ENCODE peak calls at places on chromosomes 6 and 20, in six cellular contexts. M, A, G, I, E and Q are unnamed samples.

GRCh38 chr20:38726849-38727601 is 2.7 kb downstream of the SLC32A1 start:
- DNase-seq in M (peak), G (no peak), I (no peak), E (no peak), A (no peak), Q (peak)

GRCh38 chr6:53530346-53530745 is 14.6 kb downstream of the GCLC start:
- DNase-seq in E (no peak), G (no peak), I (no peak), A (no peak), M (no peak), Q (no peak)

GRCh38 chr20:59810376-59811187 is 122.9 kb downstream of the SYCP2 start:
- DNase-seq in A (no peak), G (no peak), M (no peak), E (peak), I (no peak), Q (peak)

GRCh38 chr6:97186416-97186999 is 96.5 kb downstream of the MMS22L start:
- DNase-seq in A (peak), M (peak), I (peak), E (peak), G (peak), Q (no peak)

GRCh38 chr6:144144996-144145395 is 5.3 kb upstream of the STX11 start:
- DNase-seq in A (no peak), E (no peak), G (no peak), I (no peak), M (no peak), Q (no peak)

GRCh38 chr6:82862543-82862942 is 203.1 kb downstream of the UBE3D start:
- DNase-seq in I (no peak), E (no peak), M (no peak), A (peak), G (no peak), Q (no peak)

GRCh38 chr20:55974491-55975202 is 30.7 kb downstream of the CBLN4 start:
- DNase-seq in E (no peak), M (no peak), G (no peak), I (peak), A (no peak), Q (no peak)

GRCh38 chr20:48791014-48791413 is 36.8 kb downstream of the PREX1 start:
- DNase-seq in A (no peak), G (no peak), E (no peak), I (no peak), M (no peak), Q (no peak)

GRCh38 chr20:10171864-10172751 is 46.5 kb upstream of the SNAP25 start:
- DNase-seq in G (peak), E (no peak), I (no peak), A (no peak), M (no peak), Q (peak)

GRCh38 chr20:51802170-51802745 is at the start of gene SALL4:
- DNase-seq in G (no peak), M (no peak), E (no peak), I (no peak), A (no peak), Q (peak)

GRCh38 chr6:47407295-47408281 is 70.0 kb upstream of the CD2AP start:
- DNase-seq in M (no peak), G (no peak), A (peak), I (no peak), E (no peak), Q (no peak)

GRCh38 chr20:50309280-50309763 is 118.7 kb downstream of the CEBPB start:
- DNase-seq in M (no peak), G (no peak), E (peak), I (no peak), A (no peak), Q (no peak)

GRCh38 chr6:148427333-148427732 is 84.7 kb downstream of the SASH1 start:
- DNase-seq in A (no peak), G (no peak), I (no peak), E (no peak), M (no peak), Q (no peak)

GRCh38 chr6:139080255-139080920 is 51.8 kb downstream of the ABRACL start:
- DNase-seq in I (no peak), E (no peak), M (no peak), A (no peak), G (peak), Q (no peak)

GRCh38 chr20:574297-574942 is 30.8 kb upstream of the CSNK2A1 start:
- DNase-seq in M (no peak), I (no peak), E (no peak), G (no peak), A (no peak), Q (no peak)

DNA sequence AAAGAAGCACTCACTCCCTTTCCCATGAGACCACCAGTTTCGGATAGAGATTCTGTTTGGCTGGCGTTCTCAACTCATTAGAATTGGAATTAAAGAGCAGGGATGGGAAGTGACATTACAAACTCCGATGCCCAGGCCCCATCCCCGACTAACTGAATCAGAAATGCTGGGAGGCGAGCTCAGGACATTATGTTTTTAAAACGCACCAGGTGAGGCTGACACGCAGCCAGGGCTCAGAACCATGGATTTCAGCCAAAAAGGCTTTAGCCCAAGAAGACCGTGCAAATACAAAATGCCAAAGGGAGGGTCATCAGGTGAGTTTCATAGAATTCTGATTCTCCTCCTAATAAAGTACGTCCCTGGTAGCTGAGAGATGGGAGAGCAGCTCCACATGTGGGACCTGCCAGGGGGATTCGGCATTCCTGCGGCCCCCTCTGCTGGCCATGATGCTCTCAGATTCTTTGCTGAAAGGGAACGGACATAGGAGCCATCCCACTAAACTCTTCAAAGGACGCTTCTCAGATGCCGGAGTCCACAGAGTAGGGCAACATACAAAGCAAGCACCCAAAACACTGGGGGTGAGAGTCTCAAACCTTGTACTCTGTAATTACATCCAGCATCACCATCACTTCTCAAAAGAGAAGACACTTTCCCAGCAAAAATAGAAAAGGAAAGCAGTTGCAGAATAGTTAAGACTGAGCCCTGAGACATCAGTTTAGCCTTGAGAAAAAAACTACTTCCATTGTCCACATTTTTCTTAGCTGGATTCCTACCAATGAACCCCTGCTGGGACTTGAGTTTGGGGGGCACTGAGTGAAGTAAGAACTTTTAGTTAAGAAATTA is 205.2 kb downstream of the BMP7 start:
- DNase-seq in E (peak), M (no peak), I (no peak), A (no peak), G (no peak), Q (no peak)
- TF ChIP-seq CTCF in E (peak), M (no peak), I (peak), A (peak), G (no peak), Q (peak)

DNA sequence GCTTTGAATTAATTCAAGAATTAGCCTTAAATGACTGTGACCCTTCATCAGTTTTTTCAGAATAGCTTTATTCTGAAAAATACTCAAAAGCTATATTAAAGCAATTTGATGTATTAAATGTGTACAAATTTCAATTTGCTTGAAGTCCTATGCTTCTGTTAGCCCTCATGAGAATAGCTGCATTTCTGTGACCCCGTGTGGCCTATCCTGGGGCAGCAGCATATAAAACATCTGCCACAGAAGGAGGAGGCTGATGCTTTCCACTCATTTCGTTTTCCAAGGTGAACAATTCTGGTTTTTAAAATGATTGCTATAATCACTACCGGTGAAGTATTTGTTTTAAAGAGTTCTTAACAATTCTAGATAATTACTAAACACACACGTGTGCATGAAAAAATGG is 360.3 kb downstream of the BTBD9 start:
- DNase-seq in E (no peak), A (no peak), I (no peak), M (no peak), G (no peak), Q (no peak)
- TF ChIP-seq CTCF in E (no peak), A (peak), I (no peak), M (no peak), G (no peak), Q (peak)

GRCh38 chr6:43455034-43455747 is at the start of gene DLK2:
- DNase-seq in E (no peak), G (no peak), I (no peak), A (no peak), M (peak), Q (no peak)
- TF ChIP-seq CTCF in E (no peak), G (no peak), I (no peak), A (no peak), M (no peak), Q (no peak)

GRCh38 chr20:64131406-64131805 is 24.0 kb upstream of the NPBWR2 start:
- DNase-seq in I (no peak), M (no peak), A (no peak), E (no peak), G (peak), Q (no peak)
- TF ChIP-seq CTCF in I (peak), M (no peak), A (peak), E (no peak), G (no peak), Q (no peak)

DNA sequence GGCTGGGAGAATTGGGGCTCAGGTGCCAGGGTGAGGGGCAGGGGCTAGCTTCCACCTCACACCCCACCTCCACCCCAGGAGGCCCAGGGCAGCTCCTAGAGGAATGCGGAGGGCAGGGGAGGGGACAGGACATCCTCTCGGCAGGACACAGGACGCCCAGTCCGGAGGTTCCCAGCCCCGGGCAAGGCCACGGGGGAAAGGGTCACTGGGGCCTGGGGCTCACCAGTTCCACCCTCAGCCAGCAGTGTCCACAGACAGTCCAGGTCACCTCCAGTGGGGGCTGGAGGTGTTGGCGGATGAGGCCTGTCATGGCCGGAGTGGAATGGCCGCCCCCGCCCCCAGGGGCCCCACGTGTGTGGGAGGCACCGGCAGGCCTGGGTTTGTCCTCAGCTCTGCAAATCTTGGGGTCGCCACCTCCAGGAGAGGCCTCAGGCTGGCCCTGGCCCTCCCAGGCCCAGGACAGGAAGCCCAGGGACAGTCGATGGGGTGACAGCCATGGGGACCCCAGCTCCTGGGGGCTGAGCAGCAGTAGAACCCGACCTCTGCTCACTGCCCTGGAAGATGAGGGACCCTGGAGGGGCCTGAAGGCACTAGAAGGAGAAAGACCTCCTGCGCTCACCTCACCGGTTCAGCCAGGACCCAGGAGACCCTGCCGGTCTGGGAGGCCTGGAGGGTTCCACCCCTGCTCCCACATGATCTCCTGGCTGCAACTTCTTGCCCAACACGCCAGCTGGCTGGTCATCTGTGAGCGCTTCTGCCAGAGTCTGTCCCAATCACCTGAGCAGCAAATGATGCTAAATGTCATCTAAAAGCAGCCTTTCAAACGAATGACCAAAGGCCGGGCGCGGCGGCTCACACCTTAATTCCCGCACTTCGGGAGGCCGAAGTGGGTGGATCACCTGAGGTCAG is 13.0 kb upstream of the ABHD16B start:
- DNase-seq in A (no peak), M (no peak), G (no peak), I (no peak), E (no peak), Q (no peak)
- TF ChIP-seq CTCF in A (no peak), M (no peak), G (no peak), I (no peak), E (no peak), Q (no peak)

DNA sequence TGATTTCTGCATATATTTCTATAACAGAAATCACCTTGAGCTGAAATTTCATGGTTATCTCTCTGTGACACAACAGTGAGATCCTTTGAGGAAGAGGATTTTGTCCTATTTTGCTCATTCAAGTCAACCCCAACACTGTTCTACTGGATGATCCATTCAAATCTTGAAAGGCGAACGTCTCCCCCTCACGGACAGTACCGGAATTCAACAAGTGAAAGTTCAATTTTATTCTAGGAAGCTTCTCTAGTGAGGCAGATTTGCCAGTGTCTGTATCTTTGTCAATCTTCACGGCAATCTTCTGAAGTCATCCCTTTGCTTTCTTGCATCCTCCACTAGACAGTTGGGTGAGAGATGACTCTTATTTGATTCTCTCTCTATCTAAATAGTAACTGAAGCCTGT is 91.7 kb upstream of the PDE7B start:
- DNase-seq in I (no peak), G (no peak), A (no peak), M (no peak), E (no peak), Q (no peak)
- TF ChIP-seq CTCF in I (no peak), G (no peak), A (no peak), M (no peak), E (no peak), Q (no peak)